ENCODE peak calls at places on chromosomes 2 and 18, in nine cellular contexts. R is endodermal cell, Y is Panc1, M is B cell, D is GM10248, Z is body of pancreas, W is choroid plexus epithelial cell, E is ovary, N is psoas muscle. F is an unnamed sample.

GRCh38 chr2:158745067-158745865 is 49.9 kb upstream of the DAPL1 start:
- DNase-seq in E (peak; percentile 54), Z (peak; percentile 65), Y (no peak), W (peak; percentile 89), M (peak; percentile 45), N (no peak), D (peak; percentile 47), R (peak; percentile 87), F (peak; percentile 68)

GRCh38 chr2:152763651-152764050 is 45.2 kb downstream of the ARL6IP6 start:
- DNase-seq in M (no peak), W (no peak), E (no peak), D (no peak), Z (no peak), N (no peak), R (no peak), Y (no peak), F (no peak)

GRCh38 chr18:40380657-40381441 is 1574.2 kb upstream of the PIK3C3 start:
- DNase-seq in E (no peak), W (peak; percentile 1), M (no peak), Y (no peak), D (no peak), Z (no peak), N (no peak), R (no peak), F (no peak)

GRCh38 chr2:12549641-12550040 is 167.1 kb upstream of the TRIB2 start:
- DNase-seq in N (no peak), M (no peak), D (no peak), W (peak; percentile 56), E (no peak), Z (no peak), R (no peak), Y (no peak), F (peak; percentile 91)

GRCh38 chr2:1769703-1770422 is 25.5 kb upstream of the PXDN start:
- DNase-seq in Z (peak; percentile 82), W (peak; percentile 76), M (peak; percentile 57), E (peak; percentile 36), D (peak; percentile 70), Y (peak; percentile 71), N (no peak), R (peak; percentile 98), F (peak; percentile 86)

GRCh38 chr2:169095631-169096105 is 26.3 kb downstream of the DHRS9 start:
- DNase-seq in D (no peak), M (no peak), W (peak; percentile 92), Y (peak; percentile 52), Z (no peak), N (no peak), R (no peak), E (no peak), F (peak; percentile 87)

GRCh38 chr2:37625781-37626548 is 45.5 kb downstream of the CDC42EP3 start:
- DNase-seq in E (peak; percentile 28), Z (peak; percentile 57), N (no peak), W (no peak), Y (no peak), R (no peak), D (no peak), M (peak; percentile 62), F (no peak)

GRCh38 chr2:209523041-209523740 is 99.3 kb downstream of the MAP2 start:
- DNase-seq in Z (no peak), E (no peak), M (no peak), W (no peak), N (no peak), R (no peak), Y (no peak), D (no peak), F (peak; percentile 72)

GRCh38 chr2:28412625-28413151 is 20.0 kb downstream of the FOSL2 start:
- DNase-seq in N (no peak), R (no peak), Z (no peak), E (no peak), Y (no peak), W (no peak), D (no peak), M (no peak), F (no peak)

GRCh38 chr2:43019536-43020183 is 206.7 kb downstream of the ZFP36L2 start:
- DNase-seq in Z (no peak), N (no peak), R (peak; percentile 19), W (no peak), D (no peak), Y (no peak), M (no peak), E (no peak), F (peak; percentile 56)
- TF ChIP-seq CTCF in Z (no peak), N (no peak), R (no peak), W (no peak), D (no peak), Y (no peak), M (no peak), E (no peak), F (no peak)

GRCh38 chr2:173963323-173963816 is 1.8 kb downstream of the SP3 start:
- DNase-seq in Y (no peak), D (peak; percentile 36), W (peak; percentile 86), Z (no peak), N (no peak), M (peak; percentile 77), R (no peak), E (no peak), F (peak; percentile 90)
- TF ChIP-seq CTCF in Y (peak; percentile 14), D (no peak), W (peak; percentile 46), Z (no peak), N (peak; percentile 40), M (peak; percentile 69), R (peak; percentile 55), E (peak; percentile 32), F (peak; percentile 35)

DNA sequence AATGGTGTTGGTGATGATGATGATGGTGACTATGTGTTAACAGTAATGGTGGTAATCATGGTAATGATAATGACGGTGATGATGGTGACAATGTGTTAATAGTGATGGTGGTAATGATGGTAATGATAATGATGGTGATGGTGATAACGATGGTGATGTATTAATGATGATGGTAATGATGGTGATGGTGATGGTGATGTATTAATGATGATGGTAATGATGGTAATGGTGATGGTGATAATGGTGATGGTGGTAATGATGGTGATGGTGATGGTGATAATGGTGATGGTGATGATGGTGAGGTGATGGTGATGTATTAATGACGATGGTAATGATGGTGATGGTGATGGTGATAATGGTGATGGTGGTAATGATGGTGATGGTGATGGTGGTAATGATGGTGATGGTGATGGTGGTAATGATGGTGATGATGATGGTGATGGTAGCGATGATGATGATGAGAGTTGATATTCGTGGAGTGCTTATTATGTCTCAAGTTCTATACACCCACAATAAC is 212.8 kb upstream of the NCKAP5 start:
- DNase-seq in N (no peak), W (no peak), E (no peak), D (no peak), Z (no peak), Y (no peak), R (no peak), M (no peak), F (no peak)
- TF ChIP-seq CTCF in N (no peak), W (no peak), E (no peak), D (no peak), Z (no peak), Y (no peak), R (no peak), M (no peak), F (no peak)

GRCh38 chr2:232683368-232683767 is 13.8 kb upstream of the GIGYF2 start:
- DNase-seq in M (no peak), Z (no peak), N (no peak), W (no peak), R (no peak), Y (no peak), D (no peak), E (no peak), F (no peak)

GRCh38 chr2:232693344-232693743 is 3.8 kb upstream of the GIGYF2 start:
- DNase-seq in N (no peak), R (peak; percentile 6), E (no peak), Z (no peak), Y (no peak), M (no peak), D (no peak), W (no peak), F (no peak)

GRCh38 chr2:232687382-232688160 is 9.6 kb upstream of the GIGYF2 start:
- DNase-seq in D (no peak), E (no peak), R (peak; percentile 22), N (no peak), Z (no peak), Y (no peak), W (no peak), M (no peak), F (no peak)

GRCh38 chr2:232688201-232688600 is 8.9 kb upstream of the GIGYF2 start:
- DNase-seq in Y (no peak), D (no peak), Z (no peak), E (no peak), M (no peak), R (peak; percentile 36), N (no peak), W (no peak), F (no peak)

DNA sequence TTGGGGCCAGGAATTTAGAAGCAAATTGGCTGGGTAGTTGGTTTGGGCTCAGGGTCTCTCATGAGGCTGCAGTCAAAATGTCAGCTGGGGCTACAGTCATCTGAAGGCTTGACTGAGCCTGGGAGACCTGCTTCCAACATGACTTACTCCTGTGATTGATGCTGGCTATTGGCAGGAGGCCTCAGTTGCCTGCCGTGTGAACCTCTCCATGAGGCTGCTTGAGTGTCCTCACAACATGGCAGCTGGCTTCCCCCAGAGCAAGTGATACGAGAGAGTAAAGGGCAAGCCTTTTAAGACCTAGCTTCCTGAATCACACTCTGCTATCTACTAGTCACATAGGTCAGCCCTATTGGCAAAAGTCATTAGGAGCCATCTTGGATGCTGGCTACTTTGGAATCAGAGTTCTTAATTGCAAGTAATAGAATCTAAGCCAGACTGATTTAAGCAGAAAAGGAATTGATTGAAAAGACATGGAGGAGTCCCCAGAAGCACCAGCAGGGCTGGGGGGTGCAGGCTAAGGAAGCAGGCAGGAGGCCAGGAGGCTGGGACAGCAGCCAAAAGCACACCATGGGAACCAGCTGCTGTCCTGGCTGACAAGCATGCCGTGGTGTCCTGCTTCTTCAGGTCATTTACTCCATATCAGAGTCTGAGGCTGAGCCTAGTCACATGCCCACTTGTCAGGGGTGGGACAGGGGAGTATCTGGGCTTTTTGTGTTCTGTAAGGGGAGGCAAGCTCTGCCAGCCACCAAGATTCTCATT is 7.8 kb upstream of the GIGYF2 start:
- DNase-seq in E (peak; percentile 23), N (peak; percentile 27), W (peak; percentile 81), Z (peak; percentile 73), R (peak; percentile 31), D (no peak), Y (no peak), M (no peak), F (no peak)
- TF ChIP-seq CTCF in E (no peak), N (no peak), W (peak; percentile 17), Z (no peak), R (no peak), D (no peak), Y (no peak), M (no peak), F (no peak)

F was measured in osteoblast.